ENCODE peak calls at places on chromosomes 3 and 15, in four cellular contexts. M is activated naive CD8-positive, alpha-beta T cell treated with anti-CD3 and anti-CD28 coated beads, Interleukin-2, amount 10 ng/mL, durations not matched to agents 7 days and 5 days; R is AG08395; A is SHP77. L is an unnamed sample.

GRCh38 chr3:73623996-73624362 is 762 bp downstream of the PDZRN3 start:
- DNase-seq in M (no peak), R (peak), A (peak), L (peak)

GRCh38 chr3:3683261-3683660 is 116.0 kb upstream of the LRRN1 start:
- DNase-seq in M (no peak), R (no peak), A (no peak), L (no peak)

GRCh38 chr15:40303576-40303975 is 4.2 kb downstream of the PLCB2 start:
- DNase-seq in M (no peak), R (no peak), A (no peak), L (no peak)

GRCh38 chr15:95174880-95175279 is 943.5 kb downstream of the MCTP2 start:
- DNase-seq in M (no peak), R (peak), A (no peak), L (no peak)

GRCh38 chr15:84658788-84659411 is 901 bp upstream of the NMB start:
- DNase-seq in M (no peak), R (no peak), A (no peak), L (no peak)

GRCh38 chr3:57446318-57446841 is 97.8 kb downstream of the DNAH12 start:
- DNase-seq in M (no peak), R (peak), A (no peak), L (peak)

GRCh38 chr3:198079771-198080520 is 119.9 kb downstream of the LMLN start:
- DNase-seq in M (peak), R (no peak), A (no peak), L (no peak)

GRCh38 chr15:65051266-65051665 is 6.1 kb downstream of the SLC51B start:
- DNase-seq in M (no peak), R (no peak), A (no peak), L (no peak)

GRCh38 chr3:160184655-160185054 is 40.6 kb upstream of the C3orf80 start:
- DNase-seq in M (no peak), R (peak), A (no peak), L (peak)

GRCh38 chr15:72318408-72318942 is 1.5 kb downstream of the CELF6 start:
- DNase-seq in M (no peak), R (no peak), A (no peak), L (no peak)

GRCh38 chr3:56881035-56881575 is 79.4 kb upstream of the ARHGEF3 start:
- DNase-seq in M (no peak), R (no peak), A (no peak), L (no peak)

GRCh38 chr15:41506796-41507341 is 6.8 kb downstream of the LTK start:
- DNase-seq in M (no peak), R (no peak), A (no peak), L (no peak)

GRCh38 chr3:12267380-12268030 is 21.4 kb upstream of the PPARG start:
- DNase-seq in M (no peak), R (no peak), A (no peak), L (no peak)

GRCh38 chr3:43690400-43691119 is at the start of gene ABHD5:
- DNase-seq in M (peak), R (peak), A (peak), L (peak)

GRCh38 chr3:45341876-45342275 is 46.5 kb upstream of the LARS2 start:
- DNase-seq in M (no peak), R (no peak), A (no peak), L (no peak)

GRCh38 chr15:23013681-23014080 is 25.7 kb downstream of the TUBGCP5 start:
- DNase-seq in M (no peak), R (no peak), A (no peak), L (no peak)

GRCh38 chr15:71228403-71228802 is 113.1 kb downstream of the THSD4 start:
- DNase-seq in M (no peak), R (no peak), A (no peak), L (no peak)

GRCh38 chr3:13879102-13879945 is 547 bp downstream of the WNT7A start:
- DNase-seq in M (peak), R (no peak), A (no peak), L (no peak)

GRCh38 chr3:51568041-51568440 is 29.5 kb downstream of the RAD54L2 start:
- DNase-seq in M (no peak), R (peak), A (no peak), L (no peak)

GRCh38 chr3:24123596-24123995 is 178.5 kb downstream of the NR1D2 start:
- DNase-seq in M (no peak), R (peak), A (no peak), L (no peak)

GRCh38 chr15:35319354-35319753 is 226.6 kb downstream of the DPH6 start:
- DNase-seq in M (no peak), R (no peak), A (no peak), L (no peak)

GRCh38 chr3:39103791-39104552 is 3.5 kb downstream of the GORASP1 start:
- DNase-seq in M (no peak), R (no peak), A (no peak), L (no peak)

GRCh38 chr15:52348056-52348745 is 52.6 kb upstream of the MYO5C start:
- DNase-seq in M (no peak), R (peak), A (no peak), L (no peak)

GRCh38 chr3:120928991-120929390 is 21.0 kb downstream of the STXBP5L start:
- DNase-seq in M (no peak), R (no peak), A (no peak), L (no peak)

GRCh38 chr3:69803871-69804270 is 64.6 kb downstream of the MITF start:
- DNase-seq in M (no peak), R (no peak), A (no peak), L (no peak)

GRCh38 chr3:186361612-186362408 is at the start of gene DGKG:
- DNase-seq in M (peak), R (peak), A (no peak), L (no peak)

GRCh38 chr15:49989498-49989897 is 129.5 kb downstream of the ATP8B4 start:
- DNase-seq in M (no peak), R (no peak), A (no peak), L (no peak)

GRCh38 chr3:25355034-25355898 is 72.8 kb upstream of the RARB start:
- DNase-seq in M (no peak), R (no peak), A (no peak), L (no peak)

GRCh38 chr3:182697345-182697919 is 95.9 kb upstream of the ATP11B start:
- DNase-seq in M (no peak), R (no peak), A (no peak), L (no peak)

GRCh38 chr3:59286791-59287531 is 237.1 kb upstream of the CFAP20DC start:
- DNase-seq in M (no peak), R (peak), A (no peak), L (peak)

GRCh38 chr15:63054985-63055384 is 12.4 kb downstream of the TPM1 start:
- DNase-seq in M (no peak), R (no peak), A (peak), L (no peak)

GRCh38 chr15:67547836-67548531 is 5.5 kb downstream of the MAP2K5 start:
- DNase-seq in M (no peak), R (peak), A (no peak), L (no peak)

GRCh38 chr3:122219242-122219872 is 35.9 kb downstream of the CASR start:
- DNase-seq in M (no peak), R (no peak), A (no peak), L (no peak)

GRCh38 chr15:64521726-64522164 is 61.4 kb downstream of the ZNF609 start:
- DNase-seq in M (no peak), R (no peak), A (peak), L (no peak)

GRCh38 chr3:42668793-42669217 is 15.3 kb downstream of the ZBTB47 start:
- DNase-seq in M (no peak), R (no peak), A (no peak), L (no peak)